ENCODE peak calls at places on chromosomes 12 and 14, in ten cellular contexts. H is adrenal gland, R is heart left ventricle, D is AG09319, S is tibial artery, E is endothelial cell, F is tibial nerve, Z is cardiac muscle cell, N is Calu3, M is IMR-90. Y is an unnamed sample.

GRCh38 chr12:121114806-121115205 is 17.9 kb upstream of the P2RX7 start:
- DNase-seq in H (no peak), R (no peak), D (no peak), S (no peak), E (no peak), F (no peak), Z (no peak), N (no peak), M (no peak), Y (no peak)

GRCh38 chr14:80930836-80931389 is 10.6 kb downstream of the CEP128 start:
- DNase-seq in H (no peak), R (no peak), D (peak), S (no peak), E (no peak), F (no peak), Z (peak), N (no peak), M (peak), Y (peak)

GRCh38 chr12:87323369-87323768 is 705.8 kb downstream of the C12orf50 start:
- DNase-seq in H (no peak), R (no peak), D (peak), S (no peak), E (no peak), F (no peak), Z (peak), N (no peak), M (peak), Y (no peak)

GRCh38 chr12:76878899-76879709 is at the start of gene CSRP2:
- DNase-seq in H (peak), R (peak), D (peak), S (peak), E (peak), F (peak), Z (peak), N (peak), M (peak), Y (peak)

GRCh38 chr12:62802981-62803380 is 132.0 kb downstream of the PPM1H start:
- DNase-seq in H (no peak), R (no peak), D (no peak), S (no peak), E (no peak), F (no peak), Z (no peak), N (no peak), M (peak), Y (peak)

GRCh38 chr12:103742349-103742784 is 98.7 kb downstream of the NT5DC3 start:
- DNase-seq in H (peak), R (no peak), D (no peak), S (no peak), E (no peak), F (no peak), Z (peak), N (peak), M (no peak), Y (peak)

GRCh38 chr12:89350260-89350659 is 2.0 kb downstream of the DUSP6 start:
- DNase-seq in H (no peak), R (no peak), D (no peak), S (no peak), E (no peak), F (no peak), Z (no peak), N (no peak), M (no peak), Y (no peak)

GRCh38 chr12:117188961-117189724 is 1.1 kb downstream of the FBXO21 start:
- DNase-seq in H (peak), R (no peak), D (no peak), S (peak), E (no peak), F (peak), Z (peak), N (no peak), M (peak), Y (peak)

GRCh38 chr12:71447691-71448660 is 8.4 kb downstream of the LGR5 start:
- DNase-seq in H (no peak), R (no peak), D (no peak), S (no peak), E (no peak), F (no peak), Z (no peak), N (no peak), M (no peak), Y (no peak)

GRCh38 chr12:28130234-28130624 is 60.0 kb upstream of the CCDC91 start:
- DNase-seq in H (no peak), R (no peak), D (no peak), S (no peak), E (no peak), F (no peak), Z (no peak), N (no peak), M (no peak), Y (no peak)

GRCh38 chr12:5428332-5429221 is 3.3 kb upstream of the NTF3 start:
- DNase-seq in H (no peak), R (no peak), D (no peak), S (no peak), E (peak), F (no peak), Z (peak), N (no peak), M (peak), Y (peak)

GRCh38 chr12:131770120-131770519 is 58.1 kb upstream of the MMP17 start:
- DNase-seq in H (no peak), R (no peak), D (no peak), S (no peak), E (no peak), F (no peak), Z (no peak), N (no peak), M (no peak), Y (no peak)

GRCh38 chr12:60257063-60257462 is 661.2 kb downstream of the SLC16A7 start:
- DNase-seq in H (no peak), R (no peak), D (no peak), S (no peak), E (no peak), F (no peak), Z (peak), N (peak), M (peak), Y (peak)
- TF ChIP-seq CTCF in H (no peak), R (no peak), D (no peak), S (no peak), E (no peak), F (no peak), Z (peak), N (no peak), M (peak), Y (peak)

GRCh38 chr14:74948228-74949175 is 6.9 kb downstream of the PGF start:
- DNase-seq in H (no peak), R (no peak), D (no peak), S (peak), E (no peak), F (no peak), Z (no peak), N (no peak), M (no peak), Y (no peak)
- TF ChIP-seq CTCF in H (no peak), R (no peak), D (no peak), S (no peak), E (no peak), F (no peak), Z (no peak), N (no peak), M (no peak), Y (no peak)

GRCh38 chr14:72543325-72543724 is 350.6 kb downstream of the DPF3 start:
- DNase-seq in H (no peak), R (no peak), D (no peak), S (no peak), E (no peak), F (no peak), Z (no peak), N (no peak), M (peak), Y (no peak)

GRCh38 chr14:72540836-72541235 is 353.1 kb downstream of the DPF3 start:
- DNase-seq in H (no peak), R (no peak), D (no peak), S (no peak), E (no peak), F (no peak), Z (no peak), N (no peak), M (no peak), Y (no peak)

GRCh38 chr14:72544615-72545387 is 349.1 kb downstream of the DPF3 start:
- DNase-seq in H (no peak), R (no peak), D (no peak), S (no peak), E (no peak), F (no peak), Z (no peak), N (no peak), M (no peak), Y (no peak)

GRCh38 chr14:72538387-72538786 is 355.5 kb downstream of the DPF3 start:
- DNase-seq in H (no peak), R (no peak), D (no peak), S (no peak), E (no peak), F (no peak), Z (no peak), N (no peak), M (no peak), Y (no peak)

GRCh38 chr14:72541546-72541945 is 352.4 kb downstream of the DPF3 start:
- DNase-seq in H (no peak), R (no peak), D (no peak), S (no peak), E (no peak), F (no peak), Z (no peak), N (no peak), M (no peak), Y (no peak)
- TF ChIP-seq CTCF in H (no peak), R (no peak), D (no peak), S (no peak), E (no peak), F (no peak), Z (no peak), N (no peak), M (no peak), Y (no peak)

DNA sequence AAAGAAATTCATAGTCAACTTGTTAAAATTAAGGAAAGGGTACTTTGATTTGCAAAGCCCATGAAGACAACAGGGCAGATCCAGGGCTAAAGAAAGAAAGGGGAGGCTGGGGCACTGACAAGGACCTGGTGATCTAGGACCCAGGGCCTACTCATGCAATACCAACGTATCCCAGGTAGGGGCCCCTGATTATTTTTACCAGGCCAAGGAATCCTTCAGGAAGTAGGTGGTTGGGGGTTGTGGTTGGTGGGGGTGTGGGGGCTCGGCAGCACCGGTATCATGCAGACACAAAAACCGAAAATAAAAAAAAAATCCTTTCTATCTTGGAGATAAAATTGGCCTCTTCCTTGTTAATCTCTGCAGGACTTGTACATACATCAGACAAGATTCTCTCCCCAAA is 47.5 kb downstream of the GSC start:
- DNase-seq in H (no peak), R (no peak), D (no peak), S (no peak), E (no peak), F (no peak), Z (no peak), N (no peak), M (no peak), Y (no peak)
- TF ChIP-seq CTCF in H (no peak), R (no peak), D (no peak), S (no peak), E (no peak), F (no peak), Z (no peak), N (no peak), M (no peak), Y (no peak)